ENCODE peak calls at places on chromosomes 2 and 18, in six cellular contexts. One of them, this sample, is unnamed.
A peak's percentile ranks its signal among the peaks of the same experiment; 100 is the strongest.

GRCh38 chr2:105809099-105809473 is 64.4 kb downstream of the NCK2 start:
- ATAC-seq in right cardiac atrium: no peak
- ATAC-seq in aorta: no peak
- ATAC-seq in heart right ventricle: no peak
- ATAC-seq in naive thymus-derived CD4-positive, alpha-beta T cell: peak; percentile 58
- ATAC-seq in CD8-positive, alpha-beta T cell: peak; percentile 48
- ATAC-seq in this sample: no peak

GRCh38 chr2:121043827-121044222 is 241.2 kb downstream of the TFCP2L1 start:
- ATAC-seq in right cardiac atrium: no peak
- ATAC-seq in naive thymus-derived CD4-positive, alpha-beta T cell: no peak
- ATAC-seq in CD8-positive, alpha-beta T cell: no peak
- ATAC-seq in aorta: no peak
- ATAC-seq in heart right ventricle: no peak
- ATAC-seq in this sample: no peak

GRCh38 chr2:3134026-3134571 is 243.5 kb downstream of the EIPR1 start:
- ATAC-seq in naive thymus-derived CD4-positive, alpha-beta T cell: no peak
- ATAC-seq in aorta: no peak
- ATAC-seq in CD8-positive, alpha-beta T cell: no peak
- ATAC-seq in heart right ventricle: no peak
- ATAC-seq in right cardiac atrium: no peak
- ATAC-seq in this sample: no peak

GRCh38 chr2:202750778-202751427 is 116.1 kb downstream of the FAM117B start:
- ATAC-seq in heart right ventricle: no peak
- ATAC-seq in naive thymus-derived CD4-positive, alpha-beta T cell: no peak
- ATAC-seq in CD8-positive, alpha-beta T cell: peak; percentile 55
- ATAC-seq in aorta: no peak
- ATAC-seq in right cardiac atrium: no peak
- ATAC-seq in this sample: no peak

GRCh38 chr2:101501443-101501842 is 26.5 kb upstream of the RFX8 start:
- ATAC-seq in naive thymus-derived CD4-positive, alpha-beta T cell: no peak
- ATAC-seq in heart right ventricle: peak; percentile 21
- ATAC-seq in CD8-positive, alpha-beta T cell: no peak
- ATAC-seq in right cardiac atrium: no peak
- ATAC-seq in aorta: no peak
- ATAC-seq in this sample: no peak

GRCh38 chr18:48928787-48929186 is 22.0 kb downstream of the SMAD7 start:
- ATAC-seq in aorta: peak; percentile 63
- ATAC-seq in CD8-positive, alpha-beta T cell: peak; percentile 92
- ATAC-seq in naive thymus-derived CD4-positive, alpha-beta T cell: peak; percentile 87
- ATAC-seq in right cardiac atrium: peak; percentile 73
- ATAC-seq in heart right ventricle: peak; percentile 59
- ATAC-seq in this sample: no peak

GRCh38 chr2:157439792-157440186 is 4.1 kb downstream of the CYTIP start:
- ATAC-seq in heart right ventricle: no peak
- ATAC-seq in naive thymus-derived CD4-positive, alpha-beta T cell: peak; percentile 31
- ATAC-seq in right cardiac atrium: peak; percentile 53
- ATAC-seq in CD8-positive, alpha-beta T cell: no peak
- ATAC-seq in aorta: no peak
- ATAC-seq in this sample: no peak

GRCh38 chr2:101770672-101771071 is 73.2 kb downstream of the MAP4K4 start:
- ATAC-seq in right cardiac atrium: peak; percentile 17
- ATAC-seq in CD8-positive, alpha-beta T cell: no peak
- ATAC-seq in heart right ventricle: no peak
- ATAC-seq in aorta: no peak
- ATAC-seq in naive thymus-derived CD4-positive, alpha-beta T cell: peak; percentile 48
- ATAC-seq in this sample: no peak

GRCh38 chr2:160109939-160110673 is 47.7 kb upstream of the PLA2R1 start:
- ATAC-seq in naive thymus-derived CD4-positive, alpha-beta T cell: peak; percentile 85
- ATAC-seq in CD8-positive, alpha-beta T cell: peak; percentile 64
- ATAC-seq in heart right ventricle: peak; percentile 86
- ATAC-seq in aorta: peak; percentile 91
- ATAC-seq in right cardiac atrium: peak; percentile 92
- ATAC-seq in this sample: peak; percentile 74

GRCh38 chr2:96538487-96539214 is 2.1 kb downstream of the ARID5A start:
- ATAC-seq in heart right ventricle: peak; percentile 67
- ATAC-seq in right cardiac atrium: peak; percentile 69
- ATAC-seq in aorta: peak; percentile 44
- ATAC-seq in naive thymus-derived CD4-positive, alpha-beta T cell: peak; percentile 68
- ATAC-seq in CD8-positive, alpha-beta T cell: peak; percentile 48
- ATAC-seq in this sample: peak; percentile 16

GRCh38 chr2:3578987-3579386 is 3.9 kb downstream of the RPS7 start:
- ATAC-seq in naive thymus-derived CD4-positive, alpha-beta T cell: no peak
- ATAC-seq in right cardiac atrium: no peak
- ATAC-seq in CD8-positive, alpha-beta T cell: no peak
- ATAC-seq in heart right ventricle: no peak
- ATAC-seq in aorta: no peak
- ATAC-seq in this sample: no peak

GRCh38 chr18:24502621-24503020 is 42.2 kb downstream of the HRH4 start:
- ATAC-seq in aorta: no peak
- ATAC-seq in heart right ventricle: no peak
- ATAC-seq in right cardiac atrium: no peak
- ATAC-seq in CD8-positive, alpha-beta T cell: no peak
- ATAC-seq in naive thymus-derived CD4-positive, alpha-beta T cell: no peak
- ATAC-seq in this sample: no peak

GRCh38 chr18:23194969-23195957 is 60.0 kb downstream of the CABLES1 start:
- ATAC-seq in aorta: peak; percentile 37
- ATAC-seq in right cardiac atrium: peak; percentile 36
- ATAC-seq in heart right ventricle: peak; percentile 45
- ATAC-seq in CD8-positive, alpha-beta T cell: no peak
- ATAC-seq in naive thymus-derived CD4-positive, alpha-beta T cell: no peak
- ATAC-seq in this sample: no peak

GRCh38 chr2:208112969-208113368 is 11.4 kb downstream of the CRYGD start:
- ATAC-seq in right cardiac atrium: no peak
- ATAC-seq in heart right ventricle: no peak
- ATAC-seq in aorta: no peak
- ATAC-seq in naive thymus-derived CD4-positive, alpha-beta T cell: no peak
- ATAC-seq in CD8-positive, alpha-beta T cell: no peak
- ATAC-seq in this sample: no peak

GRCh38 chr2:120465701-120465988 is 119.7 kb downstream of the INHBB start:
- ATAC-seq in CD8-positive, alpha-beta T cell: no peak
- ATAC-seq in aorta: no peak
- ATAC-seq in right cardiac atrium: no peak
- ATAC-seq in naive thymus-derived CD4-positive, alpha-beta T cell: no peak
- ATAC-seq in heart right ventricle: no peak
- ATAC-seq in this sample: no peak

DNA sequence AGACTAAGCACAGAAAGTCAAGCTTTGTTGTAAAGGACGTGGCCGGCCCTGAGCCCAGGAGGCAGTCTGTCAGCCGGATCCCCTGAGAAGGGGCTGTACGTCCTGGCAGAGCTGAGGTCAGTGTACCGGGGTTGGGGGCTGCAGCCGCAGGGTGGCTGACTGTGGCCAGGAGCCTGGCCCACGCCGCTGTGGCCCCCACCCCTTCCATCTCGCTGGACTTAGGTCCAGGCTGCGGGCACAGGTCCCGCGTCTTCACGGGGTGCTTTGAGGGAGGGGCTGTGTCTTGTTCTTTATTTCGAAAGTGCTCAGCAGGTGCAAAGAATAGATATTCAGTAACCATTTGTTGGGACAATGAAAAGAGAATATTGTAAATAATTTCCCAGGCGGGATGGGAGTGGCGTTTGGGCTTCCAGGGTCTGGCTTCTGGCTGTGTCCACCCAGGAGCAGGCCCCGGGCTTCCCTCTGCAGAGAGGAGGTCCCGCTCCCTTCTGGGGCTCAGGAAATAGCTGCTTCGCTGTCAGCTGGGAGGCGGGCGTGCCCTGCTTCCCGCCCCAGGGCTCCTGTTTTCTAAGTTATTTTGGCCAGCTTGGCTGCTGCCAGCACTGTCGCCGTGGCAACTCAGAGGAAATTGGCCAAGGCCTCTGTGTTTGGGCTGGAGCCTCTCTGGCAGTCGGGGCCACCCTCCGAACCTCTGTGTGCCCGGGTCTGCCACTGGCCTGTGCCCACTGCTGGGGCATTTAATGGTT is 7.4 kb downstream of the NFATC1 start:
- ATAC-seq in right cardiac atrium: peak; percentile 86
- ATAC-seq in CD8-positive, alpha-beta T cell: no peak
- ATAC-seq in aorta: peak; percentile 80
- ATAC-seq in naive thymus-derived CD4-positive, alpha-beta T cell: no peak
- ATAC-seq in heart right ventricle: peak; percentile 79
- ATAC-seq in this sample: peak; percentile 78
- H3K4me3 ChIP-seq in right cardiac atrium: no peak overlapping the region
- H3K4me3 ChIP-seq in CD8-positive, alpha-beta T cell: peak overlapping the region; percentile 28
- H3K4me3 ChIP-seq in aorta: no peak overlapping the region
- H3K4me3 ChIP-seq in naive thymus-derived CD4-positive, alpha-beta T cell: peak overlapping the region; percentile 61
- H3K4me3 ChIP-seq in heart right ventricle: no peak overlapping the region
- H3K4me3 ChIP-seq in this sample: peak overlapping the region; percentile 27

GRCh38 chr2:188134241-188134640 is 157.4 kb upstream of the GULP1 start:
- ATAC-seq in heart right ventricle: no peak
- ATAC-seq in naive thymus-derived CD4-positive, alpha-beta T cell: no peak
- ATAC-seq in right cardiac atrium: no peak
- ATAC-seq in CD8-positive, alpha-beta T cell: no peak
- ATAC-seq in aorta: no peak
- ATAC-seq in this sample: no peak

GRCh38 chr2:188132385-188132784 is 159.3 kb upstream of the GULP1 start:
- ATAC-seq in naive thymus-derived CD4-positive, alpha-beta T cell: no peak
- ATAC-seq in heart right ventricle: peak; percentile 61
- ATAC-seq in aorta: no peak
- ATAC-seq in CD8-positive, alpha-beta T cell: no peak
- ATAC-seq in right cardiac atrium: peak; percentile 81
- ATAC-seq in this sample: no peak

GRCh38 chr2:188131281-188131680 is 160.4 kb upstream of the GULP1 start:
- ATAC-seq in heart right ventricle: no peak
- ATAC-seq in CD8-positive, alpha-beta T cell: no peak
- ATAC-seq in right cardiac atrium: no peak
- ATAC-seq in aorta: no peak
- ATAC-seq in naive thymus-derived CD4-positive, alpha-beta T cell: no peak
- ATAC-seq in this sample: no peak

GRCh38 chr2:188130317-188130716 is 161.4 kb upstream of the GULP1 start:
- ATAC-seq in heart right ventricle: no peak
- ATAC-seq in CD8-positive, alpha-beta T cell: no peak
- ATAC-seq in naive thymus-derived CD4-positive, alpha-beta T cell: no peak
- ATAC-seq in aorta: no peak
- ATAC-seq in right cardiac atrium: no peak
- ATAC-seq in this sample: no peak

DNA sequence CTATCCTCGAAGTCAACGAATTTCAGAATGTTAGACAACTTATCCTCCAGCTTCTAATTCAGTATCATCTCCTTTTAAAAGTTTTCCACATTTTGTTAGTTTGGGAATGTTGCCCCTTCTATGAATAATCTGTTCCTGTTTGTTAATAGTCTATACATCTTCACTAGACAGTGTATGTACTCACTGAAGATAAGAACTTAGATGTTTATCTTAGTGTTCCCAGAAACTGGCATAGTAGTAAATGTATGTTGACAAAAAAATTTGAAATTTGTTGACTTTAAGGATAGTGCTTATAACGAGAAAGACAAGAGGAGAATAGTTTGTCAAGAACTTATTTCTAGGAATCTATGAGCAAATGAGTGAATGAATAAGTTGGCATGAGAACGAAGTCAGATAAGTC is 162.0 kb upstream of the GULP1 start:
- ATAC-seq in heart right ventricle: no peak
- ATAC-seq in aorta: no peak
- ATAC-seq in naive thymus-derived CD4-positive, alpha-beta T cell: no peak
- ATAC-seq in CD8-positive, alpha-beta T cell: no peak
- ATAC-seq in right cardiac atrium: no peak
- ATAC-seq in this sample: no peak
- H3K27ac ChIP-seq in heart right ventricle: no peak overlapping the region
- H3K27ac ChIP-seq in aorta: no peak overlapping the region
- H3K27ac ChIP-seq in naive thymus-derived CD4-positive, alpha-beta T cell: no peak overlapping the region
- H3K27ac ChIP-seq in CD8-positive, alpha-beta T cell: no peak overlapping the region
- H3K27ac ChIP-seq in right cardiac atrium: no peak overlapping the region
- H3K27ac ChIP-seq in this sample: no peak overlapping the region

GRCh38 chr2:239244625-239245024 is 156.2 kb downstream of the HDAC4 start:
- ATAC-seq in heart right ventricle: no peak
- ATAC-seq in naive thymus-derived CD4-positive, alpha-beta T cell: no peak
- ATAC-seq in right cardiac atrium: no peak
- ATAC-seq in aorta: no peak
- ATAC-seq in CD8-positive, alpha-beta T cell: no peak
- ATAC-seq in this sample: no peak

GRCh38 chr2:239246723-239247122 is 154.1 kb downstream of the HDAC4 start:
- ATAC-seq in heart right ventricle: no peak
- ATAC-seq in aorta: no peak
- ATAC-seq in right cardiac atrium: peak; percentile 2
- ATAC-seq in CD8-positive, alpha-beta T cell: no peak
- ATAC-seq in naive thymus-derived CD4-positive, alpha-beta T cell: no peak
- ATAC-seq in this sample: no peak

GRCh38 chr2:239247401-239248245 is 153.2 kb downstream of the HDAC4 start:
- ATAC-seq in aorta: no peak
- ATAC-seq in naive thymus-derived CD4-positive, alpha-beta T cell: no peak
- ATAC-seq in right cardiac atrium: no peak
- ATAC-seq in CD8-positive, alpha-beta T cell: no peak
- ATAC-seq in heart right ventricle: no peak
- ATAC-seq in this sample: no peak

GRCh38 chr2:239245107-239245506 is 155.7 kb downstream of the HDAC4 start:
- ATAC-seq in aorta: no peak
- ATAC-seq in CD8-positive, alpha-beta T cell: no peak
- ATAC-seq in naive thymus-derived CD4-positive, alpha-beta T cell: no peak
- ATAC-seq in heart right ventricle: no peak
- ATAC-seq in right cardiac atrium: no peak
- ATAC-seq in this sample: no peak

GRCh38 chr2:239245872-239246701 is 154.7 kb downstream of the HDAC4 start:
- ATAC-seq in aorta: peak; percentile 38
- ATAC-seq in naive thymus-derived CD4-positive, alpha-beta T cell: no peak
- ATAC-seq in right cardiac atrium: peak; percentile 40
- ATAC-seq in heart right ventricle: peak; percentile 24
- ATAC-seq in CD8-positive, alpha-beta T cell: no peak
- ATAC-seq in this sample: peak; percentile 48
- H3K4me3 ChIP-seq in aorta: no peak overlapping the region
- H3K4me3 ChIP-seq in naive thymus-derived CD4-positive, alpha-beta T cell: no peak overlapping the region
- H3K4me3 ChIP-seq in right cardiac atrium: no peak overlapping the region
- H3K4me3 ChIP-seq in heart right ventricle: no peak overlapping the region
- H3K4me3 ChIP-seq in CD8-positive, alpha-beta T cell: no peak overlapping the region
- H3K4me3 ChIP-seq in this sample: no peak overlapping the region

GRCh38 chr2:216108967-216109921 is at the start of gene XRCC5:
- ATAC-seq in heart right ventricle: peak; percentile 99
- ATAC-seq in aorta: peak; percentile 96
- ATAC-seq in CD8-positive, alpha-beta T cell: peak; percentile 84
- ATAC-seq in naive thymus-derived CD4-positive, alpha-beta T cell: peak; percentile 93
- ATAC-seq in right cardiac atrium: peak; percentile 94
- ATAC-seq in this sample: peak; percentile 98

GRCh38 chr2:216111122-216111521 is 2.0 kb downstream of the XRCC5 start:
- ATAC-seq in CD8-positive, alpha-beta T cell: no peak
- ATAC-seq in naive thymus-derived CD4-positive, alpha-beta T cell: no peak
- ATAC-seq in right cardiac atrium: no peak
- ATAC-seq in aorta: no peak
- ATAC-seq in heart right ventricle: no peak
- ATAC-seq in this sample: no peak

GRCh38 chr2:216108310-216108966 is 710 bp upstream of the XRCC5 start:
- ATAC-seq in aorta: no peak
- ATAC-seq in naive thymus-derived CD4-positive, alpha-beta T cell: no peak
- ATAC-seq in heart right ventricle: no peak
- ATAC-seq in CD8-positive, alpha-beta T cell: no peak
- ATAC-seq in right cardiac atrium: peak; percentile 2
- ATAC-seq in this sample: no peak

GRCh38 chr2:216109962-216110614 is 940 bp downstream of the XRCC5 start:
- ATAC-seq in right cardiac atrium: no peak
- ATAC-seq in CD8-positive, alpha-beta T cell: no peak
- ATAC-seq in heart right ventricle: no peak
- ATAC-seq in naive thymus-derived CD4-positive, alpha-beta T cell: no peak
- ATAC-seq in aorta: no peak
- ATAC-seq in this sample: no peak

DNA sequence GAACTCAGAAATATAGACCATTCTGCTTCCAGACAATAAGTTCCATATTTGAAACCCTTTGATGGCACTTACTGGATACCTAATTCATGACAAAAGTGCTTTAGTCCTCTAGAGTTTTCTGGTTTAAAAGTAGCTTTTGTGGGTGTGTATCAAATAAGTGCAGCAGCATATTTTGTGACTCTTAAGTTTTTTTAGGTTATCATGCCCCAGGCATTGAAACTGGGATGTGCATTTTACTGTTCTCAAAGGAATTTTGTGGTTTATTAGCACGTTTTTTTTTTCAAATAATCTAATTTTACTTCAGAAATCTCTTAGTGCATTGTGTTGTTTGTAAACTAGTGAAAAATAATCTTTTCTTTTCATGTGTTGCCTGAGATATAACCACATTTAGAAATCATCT is 1.5 kb downstream of the XRCC5 start:
- ATAC-seq in right cardiac atrium: no peak
- ATAC-seq in aorta: no peak
- ATAC-seq in CD8-positive, alpha-beta T cell: no peak
- ATAC-seq in heart right ventricle: no peak
- ATAC-seq in naive thymus-derived CD4-positive, alpha-beta T cell: no peak
- ATAC-seq in this sample: no peak
- H3K27ac ChIP-seq in right cardiac atrium: no peak overlapping the region
- H3K27ac ChIP-seq in aorta: no peak overlapping the region
- H3K27ac ChIP-seq in CD8-positive, alpha-beta T cell: peak overlapping the region; percentile 92
- H3K27ac ChIP-seq in heart right ventricle: no peak overlapping the region
- H3K27ac ChIP-seq in naive thymus-derived CD4-positive, alpha-beta T cell: peak overlapping the region; percentile 95
- H3K27ac ChIP-seq in this sample: peak overlapping the region; percentile 87

This sample was measured in gastroesophageal sphincter.